ENCODE peak calls at places on chromosome 6, in nine cellular contexts. P is smooth muscle cell of the brain vasculature; U is lower lobe of right lung; G is SHP77; J is DMS 273 treated with DMSO at 0.1 percent for 48 hours; T is fibroblast of the conjunctiva; D is activated CD4-positive, alpha-beta memory T cell treated with anti-CD3 and anti-CD28 coated beads, Interleukin-2, amount 10 ng/mL, durations not matched to agents 7 days and 5 days; Q is tibial nerve; B is natural killer cell. Y is an unnamed sample.

GRCh38 chr6:113450061-113450465 is 407.1 kb upstream of the MARCKS start:
- DNase-seq in D (no peak), J (no peak), Q (no peak), B (no peak), T (no peak), P (no peak), G (no peak), U (no peak), Y (no peak)

GRCh38 chr6:38443341-38443740 is 196.4 kb downstream of the BTBD9 start:
- DNase-seq in P (no peak), U (no peak), J (no peak), G (no peak), Q (no peak), D (no peak), B (no peak), T (no peak), Y (no peak)

GRCh38 chr6:142207265-142207877 is 60.3 kb downstream of the VTA1 start:
- DNase-seq in Q (no peak), D (peak), P (peak), G (peak), J (no peak), T (peak), B (peak), U (peak), Y (peak)

GRCh38 chr6:15433517-15433874 is 187.6 kb downstream of the JARID2 start:
- DNase-seq in T (no peak), B (no peak), P (no peak), U (no peak), G (no peak), J (no peak), D (no peak), Q (no peak), Y (no peak)

GRCh38 chr6:42400031-42400760 is 51.5 kb downstream of the TRERF1 start:
- DNase-seq in T (no peak), D (no peak), P (no peak), Q (no peak), U (no peak), J (no peak), G (no peak), B (no peak), Y (no peak)

GRCh38 chr6:5128351-5128750 is 43.2 kb downstream of the PPP1R3G start:
- DNase-seq in J (no peak), D (no peak), G (no peak), T (no peak), Q (no peak), P (no peak), B (no peak), U (no peak), Y (no peak)

GRCh38 chr6:70280462-70280861 is 22.4 kb downstream of the COL9A1 start:
- DNase-seq in B (no peak), G (peak), J (no peak), D (no peak), U (no peak), T (no peak), P (no peak), Q (no peak), Y (no peak)

GRCh38 chr6:43076093-43076927 is at the start of gene PTK7:
- DNase-seq in B (no peak), P (no peak), Q (no peak), D (no peak), T (no peak), G (peak), U (peak), J (no peak), Y (no peak)

GRCh38 chr6:4299476-4299875 is 164.1 kb upstream of the ECI2 start:
- DNase-seq in B (no peak), G (no peak), U (no peak), Q (no peak), T (no peak), J (no peak), P (no peak), D (no peak), Y (no peak)

Y was measured in HFF-Myc.